ENCODE peak calls at places on chromosomes 5 and 9, in ten cellular contexts. L is cardiac muscle cell, O is thyroid gland, Z is RWPE2, I is body of pancreas, V is hepatocyte, E is ovary, U is suprapubic skin, B is AG04450, J is neural progenitor cell. A is an unnamed sample.

GRCh38 chr9:113659740-113660139 is 196.2 kb downstream of the RGS3 start:
- DNase-seq in L (no peak), O (no peak), Z (no peak), I (no peak), V (no peak), E (no peak), U (no peak), B (no peak), J (no peak), A (no peak)

GRCh38 chr9:14806941-14807340 is 84.4 kb upstream of the CER1 start:
- DNase-seq in L (no peak), O (no peak), Z (no peak), I (no peak), V (no peak), E (no peak), U (no peak), B (no peak), J (no peak), A (no peak)

GRCh38 chr5:43315262-43315661 is 2.0 kb upstream of the HMGCS1 start:
- DNase-seq in L (no peak), O (no peak), Z (no peak), I (no peak), V (peak), E (no peak), U (no peak), B (no peak), J (no peak), A (no peak)

GRCh38 chr5:150235548-150235895 is 45.7 kb downstream of the SLC6A7 start:
- DNase-seq in L (no peak), O (no peak), Z (no peak), I (no peak), V (no peak), E (no peak), U (no peak), B (no peak), J (no peak), A (no peak)

GRCh38 chr5:120396186-120396585 is 67.9 kb upstream of the PRR16 start:
- DNase-seq in L (no peak), O (no peak), Z (no peak), I (no peak), V (no peak), E (no peak), U (no peak), B (no peak), J (no peak), A (no peak)

GRCh38 chr5:148208226-148208625 is 5.4 kb downstream of the SPINK6 start:
- DNase-seq in L (no peak), O (no peak), Z (no peak), I (no peak), V (no peak), E (no peak), U (no peak), B (no peak), J (no peak), A (no peak)

GRCh38 chr5:115850771-115851416 is 9.2 kb downstream of the AP3S1 start:
- DNase-seq in L (no peak), O (no peak), Z (no peak), I (no peak), V (no peak), E (no peak), U (no peak), B (no peak), J (no peak), A (no peak)

GRCh38 chr5:134289509-134290113 is 63.7 kb upstream of the PPP2CA start:
- DNase-seq in L (peak), O (peak), Z (no peak), I (peak), V (peak), E (no peak), U (no peak), B (peak), J (peak), A (no peak)

GRCh38 chr5:64811050-64811640 is 42.4 kb downstream of the CWC27 start:
- DNase-seq in L (peak), O (no peak), Z (no peak), I (no peak), V (peak), E (no peak), U (no peak), B (peak), J (peak), A (no peak)

GRCh38 chr9:126775926-126776325 is 28.9 kb upstream of the ZBTB43 start:
- DNase-seq in L (no peak), O (no peak), Z (no peak), I (no peak), V (no peak), E (no peak), U (no peak), B (no peak), J (no peak), A (no peak)

GRCh38 chr9:124190761-124191160 is 67.0 kb upstream of the NEK6 start:
- DNase-seq in L (no peak), O (no peak), Z (no peak), I (no peak), V (no peak), E (no peak), U (peak), B (no peak), J (peak), A (no peak)

GRCh38 chr9:17906204-17906840 is 327.5 kb downstream of the SH3GL2 start:
- DNase-seq in L (peak), O (no peak), Z (peak), I (no peak), V (peak), E (peak), U (no peak), B (no peak), J (peak), A (no peak)
- H3K4me3 ChIP-seq in L (peak), O (no peak), Z (no peak), I (no peak), V (peak), E (peak), U (peak), B (no peak), J (peak), A (peak)

GRCh38 chr9:87290241-87290700 is 207.4 kb upstream of the DAPK1 start:
- DNase-seq in L (no peak), O (peak), Z (no peak), I (no peak), V (peak), E (no peak), U (no peak), B (no peak), J (peak), A (no peak)
- TF ChIP-seq CTCF in L (peak), O (peak), Z (no peak), I (peak), V (peak), E (no peak), U (no peak), B (no peak), J (peak), A (no peak)

GRCh38 chr5:87020099-87020934 is 247.4 kb upstream of the RASA1 start:
- DNase-seq in L (peak), O (peak), Z (peak), I (peak), V (peak), E (no peak), U (no peak), B (no peak), J (peak), A (peak)
- H3K4me3 ChIP-seq in L (no peak), O (no peak), Z (no peak), I (no peak), V (no peak), E (no peak), U (no peak), B (no peak), J (no peak), A (peak)

DNA sequence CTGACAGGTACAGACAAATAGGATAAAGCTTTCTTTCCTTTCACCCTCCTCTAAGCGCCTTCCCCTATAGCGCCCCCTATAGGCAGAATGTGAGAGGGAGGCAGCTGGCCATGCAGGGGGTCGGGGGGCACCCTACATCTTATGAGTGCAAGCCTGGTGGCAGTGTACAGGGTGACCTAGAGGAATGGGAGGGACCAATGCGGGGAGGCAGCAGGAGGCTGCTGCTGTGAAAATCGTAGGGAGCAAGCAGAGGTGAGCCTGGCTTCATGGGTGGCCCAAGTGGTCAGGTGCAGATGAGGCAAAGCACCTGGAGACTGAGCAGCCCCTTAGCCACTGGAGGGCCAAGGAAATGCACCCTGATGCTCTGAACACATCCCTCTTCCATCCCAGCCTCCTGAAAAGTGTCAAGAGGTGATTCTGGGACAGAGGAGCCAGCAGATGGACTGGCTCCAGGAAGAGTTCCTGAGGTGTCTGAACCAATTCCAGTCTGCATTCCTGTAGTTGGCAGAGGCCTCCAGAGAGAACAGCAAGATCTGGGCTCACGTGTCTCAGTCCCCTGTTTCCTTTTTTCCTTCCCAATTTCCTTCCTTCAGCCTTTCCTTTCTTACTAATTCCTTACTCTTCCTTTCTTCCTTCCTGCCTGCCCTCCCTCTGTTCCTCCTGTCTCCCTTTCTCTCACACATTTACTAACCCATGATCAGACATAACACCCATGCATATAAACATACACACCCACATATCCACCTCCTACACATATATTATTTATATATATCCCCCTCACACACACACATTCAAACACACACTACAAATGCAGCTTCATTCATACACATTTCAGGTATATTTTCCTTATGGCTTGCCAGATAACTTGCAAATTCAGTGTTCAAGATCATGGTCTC is 32.8 kb upstream of the GALNT10 start:
- DNase-seq in L (no peak), O (peak), Z (no peak), I (no peak), V (no peak), E (no peak), U (no peak), B (no peak), J (peak), A (no peak)
- TF ChIP-seq CTCF in L (peak), O (peak), Z (peak), I (no peak), V (peak), E (no peak), U (no peak), B (peak), J (peak), A (peak)

DNA sequence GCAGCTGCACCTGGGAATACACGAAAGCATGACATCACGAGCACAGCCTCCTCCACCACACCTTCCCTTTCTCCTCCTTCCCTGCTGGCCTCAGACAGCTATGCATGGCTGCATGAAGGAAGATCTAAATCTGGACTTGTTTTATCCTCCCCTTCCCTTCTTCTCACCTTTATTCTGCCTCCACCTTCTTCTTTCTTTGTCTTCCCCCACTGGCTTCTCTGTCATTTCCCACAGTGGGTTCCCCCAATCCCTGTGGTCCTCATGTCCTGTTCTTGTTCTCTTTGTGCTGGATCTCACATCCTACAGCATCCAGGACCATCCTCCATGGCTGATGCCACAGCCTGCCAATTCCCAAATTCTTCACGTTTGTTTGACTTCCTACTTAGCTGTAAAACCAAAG is 16.3 kb downstream of the S1PR3 start:
- DNase-seq in L (no peak), O (no peak), Z (no peak), I (no peak), V (no peak), E (no peak), U (no peak), B (no peak), J (no peak), A (no peak)
- H3K4me3 ChIP-seq in L (no peak), O (no peak), Z (no peak), I (no peak), V (no peak), E (no peak), U (no peak), B (no peak), J (no peak), A (no peak)

DNA sequence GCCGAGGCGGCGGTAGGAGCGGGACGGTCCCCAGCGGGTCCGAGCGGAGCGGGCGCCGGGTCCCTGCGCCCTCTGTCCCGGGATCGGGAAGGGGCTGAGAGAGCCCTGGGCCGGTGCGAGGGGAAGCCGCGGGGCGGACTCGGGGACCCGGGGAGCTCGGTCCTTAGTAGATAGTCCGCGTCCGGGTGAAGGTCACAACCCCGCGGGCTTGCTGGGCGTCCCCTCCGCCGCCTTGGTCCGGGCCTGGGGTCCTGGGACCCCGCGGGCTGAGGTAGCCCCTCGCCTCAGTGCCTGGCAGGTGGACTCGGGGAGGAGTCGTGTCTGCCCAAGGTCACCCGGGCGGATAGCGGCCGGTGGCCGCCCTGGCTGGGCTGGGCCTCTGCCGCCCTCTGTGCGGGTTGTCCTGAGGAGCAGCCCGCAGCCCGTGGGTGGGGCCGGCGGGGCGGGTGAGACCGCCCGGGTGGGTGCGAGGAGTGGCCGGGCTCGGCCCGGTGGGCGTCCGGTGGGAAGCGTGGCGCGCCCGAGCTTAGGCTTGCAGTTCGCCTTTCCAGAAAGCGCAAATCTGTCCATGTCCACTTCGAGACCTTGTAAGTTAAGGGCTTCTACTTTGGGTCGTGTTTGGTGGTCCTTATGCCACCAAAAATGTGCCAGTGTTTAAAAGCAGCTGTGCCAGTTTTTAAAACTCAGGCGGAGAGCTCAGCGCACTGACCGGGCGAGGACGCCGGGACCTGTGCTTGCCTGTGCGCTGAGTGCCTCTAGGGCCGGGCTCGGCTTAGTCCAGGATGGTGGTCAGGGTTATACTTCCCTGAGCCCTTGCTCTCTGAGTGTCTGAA is 553 bp downstream of the SDHA start:
- DNase-seq in L (peak), O (peak), Z (no peak), I (peak), V (peak), E (peak), U (no peak), B (no peak), J (peak), A (no peak)
- TF ChIP-seq CTCF in L (no peak), O (no peak), Z (no peak), I (no peak), V (no peak), E (no peak), U (no peak), B (no peak), J (no peak), A (peak)

DNA sequence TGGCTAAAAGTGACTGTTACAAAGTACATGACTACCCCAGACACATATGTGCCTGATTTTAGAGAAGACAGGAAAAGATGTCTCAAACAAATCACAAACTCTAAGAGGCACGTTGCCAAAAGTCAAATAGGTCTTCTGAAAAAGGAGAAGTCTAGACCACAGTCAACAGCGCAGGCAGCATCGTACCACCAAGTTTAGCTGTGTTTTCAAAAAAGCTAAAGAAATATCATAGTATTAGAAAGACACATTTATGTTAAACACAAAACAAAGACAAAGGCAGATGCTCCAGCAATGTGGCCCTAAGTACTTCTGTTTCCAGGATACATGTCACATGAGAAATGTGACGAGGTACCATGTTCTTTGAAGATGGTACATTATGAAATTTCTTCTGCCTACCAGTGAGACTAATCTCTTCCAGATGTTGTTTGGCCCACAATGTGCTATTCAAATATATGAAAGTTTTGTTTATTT is 43.5 kb downstream of the LPAR1 start:
- DNase-seq in L (no peak), O (no peak), Z (no peak), I (no peak), V (no peak), E (no peak), U (no peak), B (no peak), J (no peak), A (no peak)
- H3K4me3 ChIP-seq in L (no peak), O (no peak), Z (no peak), I (no peak), V (no peak), E (no peak), U (no peak), B (no peak), J (no peak), A (no peak)

GRCh38 chr5:179407191-179408175 is 62.2 kb upstream of the ADAMTS2 start:
- DNase-seq in L (no peak), O (no peak), Z (no peak), I (no peak), V (peak), E (no peak), U (peak), B (no peak), J (no peak), A (no peak)
- TF ChIP-seq CTCF in L (no peak), O (no peak), Z (no peak), I (no peak), V (no peak), E (no peak), U (no peak), B (no peak), J (no peak), A (no peak)